ENCODE peak calls at places on chromosomes 16 and 17, in nine cellular contexts. One of them, this sample, is unnamed.
A peak's percentile ranks its signal among the peaks of the same experiment; 100 is the strongest.

GRCh38 chr16:82867425-82867824 is 240.7 kb downstream of the CDH13 start:
- DNase-seq in stimulated activated effector memory CD8-positive, alpha-beta T cell treated with anti-CD3 and anti-CD28 coated beads, Interleukin-12 subunit alpha, Interleukin-12 subunit beta, amount 100 ng/mL, for 72 hours: no peak
- DNase-seq in NCI-H1105 treated with DMSO at 0.1 percent for 48 hours: no peak
- DNase-seq in Calu3: no peak
- DNase-seq in GM06990: no peak
- DNase-seq in activated CD4-positive, alpha-beta T cell treated with anti-CD3 and anti-CD28 coated beads, Interleukin-2, amount 50 U/mL, for 24 hours: no peak
- DNase-seq in left cardiac atrium: no peak
- DNase-seq in MG63: no peak
- DNase-seq in H54: no peak
- DNase-seq in this sample: no peak

GRCh38 chr16:27928542-27928941 is 135.0 kb downstream of the GSG1L start:
- DNase-seq in NCI-H1105 treated with DMSO at 0.1 percent for 48 hours: no peak
- DNase-seq in Calu3: no peak
- DNase-seq in activated CD4-positive, alpha-beta T cell treated with anti-CD3 and anti-CD28 coated beads, Interleukin-2, amount 50 U/mL, for 24 hours: no peak
- DNase-seq in GM06990: no peak
- DNase-seq in MG63: no peak
- DNase-seq in stimulated activated effector memory CD8-positive, alpha-beta T cell treated with anti-CD3 and anti-CD28 coated beads, Interleukin-12 subunit alpha, Interleukin-12 subunit beta, amount 100 ng/mL, for 72 hours: no peak
- DNase-seq in H54: no peak
- DNase-seq in left cardiac atrium: no peak
- DNase-seq in this sample: no peak

GRCh38 chr16:3646348-3646920 is 8.1 kb upstream of the DNASE1 start:
- DNase-seq in GM06990: no peak
- DNase-seq in MG63: no peak
- DNase-seq in Calu3: peak; percentile 78
- DNase-seq in activated CD4-positive, alpha-beta T cell treated with anti-CD3 and anti-CD28 coated beads, Interleukin-2, amount 50 U/mL, for 24 hours: no peak
- DNase-seq in stimulated activated effector memory CD8-positive, alpha-beta T cell treated with anti-CD3 and anti-CD28 coated beads, Interleukin-12 subunit alpha, Interleukin-12 subunit beta, amount 100 ng/mL, for 72 hours: no peak
- DNase-seq in H54: no peak
- DNase-seq in left cardiac atrium: no peak
- DNase-seq in NCI-H1105 treated with DMSO at 0.1 percent for 48 hours: peak; percentile 51
- DNase-seq in this sample: no peak

GRCh38 chr17:42865638-42866094 is 14.7 kb downstream of the AOC3 start:
- DNase-seq in GM06990: no peak
- DNase-seq in NCI-H1105 treated with DMSO at 0.1 percent for 48 hours: no peak
- DNase-seq in MG63: no peak
- DNase-seq in activated CD4-positive, alpha-beta T cell treated with anti-CD3 and anti-CD28 coated beads, Interleukin-2, amount 50 U/mL, for 24 hours: no peak
- DNase-seq in left cardiac atrium: no peak
- DNase-seq in Calu3: no peak
- DNase-seq in stimulated activated effector memory CD8-positive, alpha-beta T cell treated with anti-CD3 and anti-CD28 coated beads, Interleukin-12 subunit alpha, Interleukin-12 subunit beta, amount 100 ng/mL, for 72 hours: no peak
- DNase-seq in H54: no peak
- DNase-seq in this sample: no peak

GRCh38 chr16:23690771-23691482 is 12.2 kb downstream of the PLK1 start:
- DNase-seq in left cardiac atrium: no peak
- DNase-seq in H54: no peak
- DNase-seq in activated CD4-positive, alpha-beta T cell treated with anti-CD3 and anti-CD28 coated beads, Interleukin-2, amount 50 U/mL, for 24 hours: no peak
- DNase-seq in NCI-H1105 treated with DMSO at 0.1 percent for 48 hours: no peak
- DNase-seq in Calu3: no peak
- DNase-seq in GM06990: no peak
- DNase-seq in stimulated activated effector memory CD8-positive, alpha-beta T cell treated with anti-CD3 and anti-CD28 coated beads, Interleukin-12 subunit alpha, Interleukin-12 subunit beta, amount 100 ng/mL, for 72 hours: no peak
- DNase-seq in MG63: no peak
- DNase-seq in this sample: no peak

GRCh38 chr17:44826123-44826790 is 3.8 kb downstream of the GJC1 start:
- DNase-seq in NCI-H1105 treated with DMSO at 0.1 percent for 48 hours: no peak
- DNase-seq in MG63: peak; percentile 85
- DNase-seq in H54: no peak
- DNase-seq in GM06990: no peak
- DNase-seq in left cardiac atrium: no peak
- DNase-seq in Calu3: no peak
- DNase-seq in stimulated activated effector memory CD8-positive, alpha-beta T cell treated with anti-CD3 and anti-CD28 coated beads, Interleukin-12 subunit alpha, Interleukin-12 subunit beta, amount 100 ng/mL, for 72 hours: no peak
- DNase-seq in activated CD4-positive, alpha-beta T cell treated with anti-CD3 and anti-CD28 coated beads, Interleukin-2, amount 50 U/mL, for 24 hours: no peak
- DNase-seq in this sample: no peak

GRCh38 chr17:2685696-2686095 is 25.9 kb downstream of the CLUH start:
- DNase-seq in MG63: no peak
- DNase-seq in stimulated activated effector memory CD8-positive, alpha-beta T cell treated with anti-CD3 and anti-CD28 coated beads, Interleukin-12 subunit alpha, Interleukin-12 subunit beta, amount 100 ng/mL, for 72 hours: no peak
- DNase-seq in GM06990: no peak
- DNase-seq in activated CD4-positive, alpha-beta T cell treated with anti-CD3 and anti-CD28 coated beads, Interleukin-2, amount 50 U/mL, for 24 hours: no peak
- DNase-seq in H54: no peak
- DNase-seq in Calu3: no peak
- DNase-seq in NCI-H1105 treated with DMSO at 0.1 percent for 48 hours: no peak
- DNase-seq in left cardiac atrium: peak; percentile 25
- DNase-seq in this sample: no peak

GRCh38 chr17:12116143-12116542 is 95.5 kb downstream of the MAP2K4 start:
- DNase-seq in MG63: no peak
- DNase-seq in activated CD4-positive, alpha-beta T cell treated with anti-CD3 and anti-CD28 coated beads, Interleukin-2, amount 50 U/mL, for 24 hours: no peak
- DNase-seq in Calu3: no peak
- DNase-seq in stimulated activated effector memory CD8-positive, alpha-beta T cell treated with anti-CD3 and anti-CD28 coated beads, Interleukin-12 subunit alpha, Interleukin-12 subunit beta, amount 100 ng/mL, for 72 hours: no peak
- DNase-seq in NCI-H1105 treated with DMSO at 0.1 percent for 48 hours: no peak
- DNase-seq in H54: no peak
- DNase-seq in GM06990: no peak
- DNase-seq in left cardiac atrium: no peak
- DNase-seq in this sample: no peak

GRCh38 chr17:15349119-15349518 is 7.7 kb upstream of the TEKT3 start:
- DNase-seq in activated CD4-positive, alpha-beta T cell treated with anti-CD3 and anti-CD28 coated beads, Interleukin-2, amount 50 U/mL, for 24 hours: no peak
- DNase-seq in left cardiac atrium: no peak
- DNase-seq in NCI-H1105 treated with DMSO at 0.1 percent for 48 hours: no peak
- DNase-seq in MG63: no peak
- DNase-seq in GM06990: no peak
- DNase-seq in Calu3: no peak
- DNase-seq in stimulated activated effector memory CD8-positive, alpha-beta T cell treated with anti-CD3 and anti-CD28 coated beads, Interleukin-12 subunit alpha, Interleukin-12 subunit beta, amount 100 ng/mL, for 72 hours: no peak
- DNase-seq in H54: no peak
- DNase-seq in this sample: no peak

GRCh38 chr16:2673066-2673999 is 9.0 kb upstream of the KCTD5 start:
- DNase-seq in Calu3: peak; percentile 99
- DNase-seq in stimulated activated effector memory CD8-positive, alpha-beta T cell treated with anti-CD3 and anti-CD28 coated beads, Interleukin-12 subunit alpha, Interleukin-12 subunit beta, amount 100 ng/mL, for 72 hours: peak; percentile 96
- DNase-seq in NCI-H1105 treated with DMSO at 0.1 percent for 48 hours: peak; percentile 76
- DNase-seq in H54: peak; percentile 84
- DNase-seq in left cardiac atrium: peak; percentile 97
- DNase-seq in GM06990: peak; percentile 93
- DNase-seq in activated CD4-positive, alpha-beta T cell treated with anti-CD3 and anti-CD28 coated beads, Interleukin-2, amount 50 U/mL, for 24 hours: peak; percentile 87
- DNase-seq in MG63: peak; percentile 97
- DNase-seq in this sample: peak; percentile 91

GRCh38 chr17:81097134-81097942 is 62.4 kb downstream of the BAIAP2 start:
- DNase-seq in activated CD4-positive, alpha-beta T cell treated with anti-CD3 and anti-CD28 coated beads, Interleukin-2, amount 50 U/mL, for 24 hours: peak; percentile 30
- DNase-seq in MG63: peak; percentile 81
- DNase-seq in NCI-H1105 treated with DMSO at 0.1 percent for 48 hours: no peak
- DNase-seq in left cardiac atrium: peak; percentile 86
- DNase-seq in H54: peak; percentile 85
- DNase-seq in stimulated activated effector memory CD8-positive, alpha-beta T cell treated with anti-CD3 and anti-CD28 coated beads, Interleukin-12 subunit alpha, Interleukin-12 subunit beta, amount 100 ng/mL, for 72 hours: peak; percentile 81
- DNase-seq in GM06990: peak; percentile 35
- DNase-seq in Calu3: peak; percentile 83
- DNase-seq in this sample: peak; percentile 57

GRCh38 chr17:66200685-66201092 is 8.8 kb upstream of the CEP112 start:
- DNase-seq in activated CD4-positive, alpha-beta T cell treated with anti-CD3 and anti-CD28 coated beads, Interleukin-2, amount 50 U/mL, for 24 hours: no peak
- DNase-seq in stimulated activated effector memory CD8-positive, alpha-beta T cell treated with anti-CD3 and anti-CD28 coated beads, Interleukin-12 subunit alpha, Interleukin-12 subunit beta, amount 100 ng/mL, for 72 hours: peak; percentile 50
- DNase-seq in Calu3: peak; percentile 66
- DNase-seq in GM06990: no peak
- DNase-seq in H54: peak; percentile 50
- DNase-seq in NCI-H1105 treated with DMSO at 0.1 percent for 48 hours: peak; percentile 65
- DNase-seq in left cardiac atrium: no peak
- DNase-seq in MG63: peak; percentile 59
- DNase-seq in this sample: no peak

GRCh38 chr16:48564544-48565444 is 45.2 kb downstream of the N4BP1 start:
- DNase-seq in stimulated activated effector memory CD8-positive, alpha-beta T cell treated with anti-CD3 and anti-CD28 coated beads, Interleukin-12 subunit alpha, Interleukin-12 subunit beta, amount 100 ng/mL, for 72 hours: no peak
- DNase-seq in activated CD4-positive, alpha-beta T cell treated with anti-CD3 and anti-CD28 coated beads, Interleukin-2, amount 50 U/mL, for 24 hours: no peak
- DNase-seq in GM06990: no peak
- DNase-seq in Calu3: no peak
- DNase-seq in left cardiac atrium: no peak
- DNase-seq in MG63: no peak
- DNase-seq in H54: no peak
- DNase-seq in NCI-H1105 treated with DMSO at 0.1 percent for 48 hours: no peak
- DNase-seq in this sample: no peak

GRCh38 chr16:89173629-89173921 is 2.0 kb downstream of the CDH15 start:
- DNase-seq in left cardiac atrium: no peak
- DNase-seq in stimulated activated effector memory CD8-positive, alpha-beta T cell treated with anti-CD3 and anti-CD28 coated beads, Interleukin-12 subunit alpha, Interleukin-12 subunit beta, amount 100 ng/mL, for 72 hours: no peak
- DNase-seq in Calu3: no peak
- DNase-seq in MG63: no peak
- DNase-seq in GM06990: no peak
- DNase-seq in activated CD4-positive, alpha-beta T cell treated with anti-CD3 and anti-CD28 coated beads, Interleukin-2, amount 50 U/mL, for 24 hours: no peak
- DNase-seq in NCI-H1105 treated with DMSO at 0.1 percent for 48 hours: no peak
- DNase-seq in H54: no peak
- DNase-seq in this sample: no peak

GRCh38 chr17:4204676-4205075 is 59.1 kb downstream of the ANKFY1 start:
- DNase-seq in GM06990: no peak
- DNase-seq in activated CD4-positive, alpha-beta T cell treated with anti-CD3 and anti-CD28 coated beads, Interleukin-2, amount 50 U/mL, for 24 hours: no peak
- DNase-seq in stimulated activated effector memory CD8-positive, alpha-beta T cell treated with anti-CD3 and anti-CD28 coated beads, Interleukin-12 subunit alpha, Interleukin-12 subunit beta, amount 100 ng/mL, for 72 hours: no peak
- DNase-seq in NCI-H1105 treated with DMSO at 0.1 percent for 48 hours: no peak
- DNase-seq in MG63: peak; percentile 93
- DNase-seq in H54: no peak
- DNase-seq in Calu3: no peak
- DNase-seq in left cardiac atrium: peak; percentile 55
- DNase-seq in this sample: peak; percentile 97

GRCh38 chr17:78568494-78569115 is 8.6 kb downstream of the DNAH17 start:
- DNase-seq in H54: no peak
- DNase-seq in GM06990: no peak
- DNase-seq in NCI-H1105 treated with DMSO at 0.1 percent for 48 hours: no peak
- DNase-seq in stimulated activated effector memory CD8-positive, alpha-beta T cell treated with anti-CD3 and anti-CD28 coated beads, Interleukin-12 subunit alpha, Interleukin-12 subunit beta, amount 100 ng/mL, for 72 hours: no peak
- DNase-seq in left cardiac atrium: no peak
- DNase-seq in activated CD4-positive, alpha-beta T cell treated with anti-CD3 and anti-CD28 coated beads, Interleukin-2, amount 50 U/mL, for 24 hours: no peak
- DNase-seq in Calu3: peak; percentile 30
- DNase-seq in MG63: no peak
- DNase-seq in this sample: no peak

GRCh38 chr16:30979170-30980067 is 5.6 kb upstream of the HSD3B7 start:
- DNase-seq in Calu3: no peak
- DNase-seq in stimulated activated effector memory CD8-positive, alpha-beta T cell treated with anti-CD3 and anti-CD28 coated beads, Interleukin-12 subunit alpha, Interleukin-12 subunit beta, amount 100 ng/mL, for 72 hours: no peak
- DNase-seq in left cardiac atrium: no peak
- DNase-seq in activated CD4-positive, alpha-beta T cell treated with anti-CD3 and anti-CD28 coated beads, Interleukin-2, amount 50 U/mL, for 24 hours: no peak
- DNase-seq in H54: no peak
- DNase-seq in NCI-H1105 treated with DMSO at 0.1 percent for 48 hours: no peak
- DNase-seq in MG63: no peak
- DNase-seq in GM06990: no peak
- DNase-seq in this sample: no peak

GRCh38 chr17:36183001-36183810 is 6.8 kb upstream of the TBC1D3B start:
- DNase-seq in GM06990: no peak
- DNase-seq in stimulated activated effector memory CD8-positive, alpha-beta T cell treated with anti-CD3 and anti-CD28 coated beads, Interleukin-12 subunit alpha, Interleukin-12 subunit beta, amount 100 ng/mL, for 72 hours: peak; percentile 69
- DNase-seq in left cardiac atrium: peak; percentile 79
- DNase-seq in H54: peak; percentile 27
- DNase-seq in MG63: peak; percentile 95
- DNase-seq in Calu3: peak; percentile 16
- DNase-seq in activated CD4-positive, alpha-beta T cell treated with anti-CD3 and anti-CD28 coated beads, Interleukin-2, amount 50 U/mL, for 24 hours: no peak
- DNase-seq in NCI-H1105 treated with DMSO at 0.1 percent for 48 hours: peak; percentile 38
- DNase-seq in this sample: peak; percentile 80

GRCh38 chr16:49635591-49636581 is 220.0 kb downstream of the ZNF423 start:
- DNase-seq in H54: no peak
- DNase-seq in left cardiac atrium: no peak
- DNase-seq in MG63: no peak
- DNase-seq in GM06990: no peak
- DNase-seq in stimulated activated effector memory CD8-positive, alpha-beta T cell treated with anti-CD3 and anti-CD28 coated beads, Interleukin-12 subunit alpha, Interleukin-12 subunit beta, amount 100 ng/mL, for 72 hours: no peak
- DNase-seq in NCI-H1105 treated with DMSO at 0.1 percent for 48 hours: no peak
- DNase-seq in Calu3: no peak
- DNase-seq in activated CD4-positive, alpha-beta T cell treated with anti-CD3 and anti-CD28 coated beads, Interleukin-2, amount 50 U/mL, for 24 hours: no peak
- DNase-seq in this sample: no peak

GRCh38 chr17:42039794-42040763 is 10.3 kb downstream of the C17orf113 start:
- DNase-seq in Calu3: no peak
- DNase-seq in stimulated activated effector memory CD8-positive, alpha-beta T cell treated with anti-CD3 and anti-CD28 coated beads, Interleukin-12 subunit alpha, Interleukin-12 subunit beta, amount 100 ng/mL, for 72 hours: no peak
- DNase-seq in H54: no peak
- DNase-seq in MG63: no peak
- DNase-seq in left cardiac atrium: no peak
- DNase-seq in NCI-H1105 treated with DMSO at 0.1 percent for 48 hours: no peak
- DNase-seq in GM06990: no peak
- DNase-seq in activated CD4-positive, alpha-beta T cell treated with anti-CD3 and anti-CD28 coated beads, Interleukin-2, amount 50 U/mL, for 24 hours: no peak
- DNase-seq in this sample: no peak

GRCh38 chr16:59154295-59154694 is 420.2 kb upstream of the GOT2 start:
- DNase-seq in stimulated activated effector memory CD8-positive, alpha-beta T cell treated with anti-CD3 and anti-CD28 coated beads, Interleukin-12 subunit alpha, Interleukin-12 subunit beta, amount 100 ng/mL, for 72 hours: no peak
- DNase-seq in activated CD4-positive, alpha-beta T cell treated with anti-CD3 and anti-CD28 coated beads, Interleukin-2, amount 50 U/mL, for 24 hours: no peak
- DNase-seq in GM06990: no peak
- DNase-seq in NCI-H1105 treated with DMSO at 0.1 percent for 48 hours: no peak
- DNase-seq in left cardiac atrium: no peak
- DNase-seq in MG63: no peak
- DNase-seq in H54: no peak
- DNase-seq in Calu3: no peak
- DNase-seq in this sample: no peak

GRCh38 chr17:78882546-78883089 is 20.4 kb downstream of the CEP295NL start:
- DNase-seq in activated CD4-positive, alpha-beta T cell treated with anti-CD3 and anti-CD28 coated beads, Interleukin-2, amount 50 U/mL, for 24 hours: no peak
- DNase-seq in left cardiac atrium: no peak
- DNase-seq in GM06990: no peak
- DNase-seq in H54: no peak
- DNase-seq in stimulated activated effector memory CD8-positive, alpha-beta T cell treated with anti-CD3 and anti-CD28 coated beads, Interleukin-12 subunit alpha, Interleukin-12 subunit beta, amount 100 ng/mL, for 72 hours: no peak
- DNase-seq in Calu3: no peak
- DNase-seq in MG63: no peak
- DNase-seq in NCI-H1105 treated with DMSO at 0.1 percent for 48 hours: no peak
- DNase-seq in this sample: no peak

GRCh38 chr16:30951193-30951592 is 2.3 kb downstream of the ORAI3 start:
- DNase-seq in Calu3: no peak
- DNase-seq in left cardiac atrium: no peak
- DNase-seq in MG63: no peak
- DNase-seq in GM06990: no peak
- DNase-seq in stimulated activated effector memory CD8-positive, alpha-beta T cell treated with anti-CD3 and anti-CD28 coated beads, Interleukin-12 subunit alpha, Interleukin-12 subunit beta, amount 100 ng/mL, for 72 hours: no peak
- DNase-seq in activated CD4-positive, alpha-beta T cell treated with anti-CD3 and anti-CD28 coated beads, Interleukin-2, amount 50 U/mL, for 24 hours: no peak
- DNase-seq in H54: no peak
- DNase-seq in NCI-H1105 treated with DMSO at 0.1 percent for 48 hours: no peak
- DNase-seq in this sample: no peak

GRCh38 chr16:56269824-56270684 is 78.8 kb downstream of the GNAO1 start:
- DNase-seq in stimulated activated effector memory CD8-positive, alpha-beta T cell treated with anti-CD3 and anti-CD28 coated beads, Interleukin-12 subunit alpha, Interleukin-12 subunit beta, amount 100 ng/mL, for 72 hours: no peak
- DNase-seq in H54: no peak
- DNase-seq in activated CD4-positive, alpha-beta T cell treated with anti-CD3 and anti-CD28 coated beads, Interleukin-2, amount 50 U/mL, for 24 hours: no peak
- DNase-seq in MG63: peak; percentile 33
- DNase-seq in left cardiac atrium: peak; percentile 61
- DNase-seq in Calu3: no peak
- DNase-seq in NCI-H1105 treated with DMSO at 0.1 percent for 48 hours: no peak
- DNase-seq in GM06990: no peak
- DNase-seq in this sample: peak; percentile 56

GRCh38 chr17:74201250-74201649 is 2.2 kb upstream of the RPL38 start:
- DNase-seq in GM06990: no peak
- DNase-seq in NCI-H1105 treated with DMSO at 0.1 percent for 48 hours: peak; percentile 81
- DNase-seq in H54: no peak
- DNase-seq in MG63: peak; percentile 50
- DNase-seq in left cardiac atrium: no peak
- DNase-seq in Calu3: no peak
- DNase-seq in stimulated activated effector memory CD8-positive, alpha-beta T cell treated with anti-CD3 and anti-CD28 coated beads, Interleukin-12 subunit alpha, Interleukin-12 subunit beta, amount 100 ng/mL, for 72 hours: no peak
- DNase-seq in activated CD4-positive, alpha-beta T cell treated with anti-CD3 and anti-CD28 coated beads, Interleukin-2, amount 50 U/mL, for 24 hours: no peak
- DNase-seq in this sample: no peak

GRCh38 chr17:73290399-73291259 is 21.2 kb downstream of the CDC42EP4 start:
- DNase-seq in H54: no peak
- DNase-seq in left cardiac atrium: no peak
- DNase-seq in Calu3: no peak
- DNase-seq in activated CD4-positive, alpha-beta T cell treated with anti-CD3 and anti-CD28 coated beads, Interleukin-2, amount 50 U/mL, for 24 hours: no peak
- DNase-seq in MG63: no peak
- DNase-seq in GM06990: no peak
- DNase-seq in NCI-H1105 treated with DMSO at 0.1 percent for 48 hours: no peak
- DNase-seq in stimulated activated effector memory CD8-positive, alpha-beta T cell treated with anti-CD3 and anti-CD28 coated beads, Interleukin-12 subunit alpha, Interleukin-12 subunit beta, amount 100 ng/mL, for 72 hours: no peak
- DNase-seq in this sample: no peak

GRCh38 chr16:73202176-73202729 is 154.3 kb upstream of the ZFHX3 start:
- DNase-seq in NCI-H1105 treated with DMSO at 0.1 percent for 48 hours: no peak
- DNase-seq in Calu3: no peak
- DNase-seq in left cardiac atrium: peak; percentile 22
- DNase-seq in stimulated activated effector memory CD8-positive, alpha-beta T cell treated with anti-CD3 and anti-CD28 coated beads, Interleukin-12 subunit alpha, Interleukin-12 subunit beta, amount 100 ng/mL, for 72 hours: no peak
- DNase-seq in H54: no peak
- DNase-seq in MG63: peak; percentile 86
- DNase-seq in activated CD4-positive, alpha-beta T cell treated with anti-CD3 and anti-CD28 coated beads, Interleukin-2, amount 50 U/mL, for 24 hours: no peak
- DNase-seq in GM06990: no peak
- DNase-seq in this sample: peak; percentile 69

GRCh38 chr16:73151225-73151624 is 103.3 kb upstream of the ZFHX3 start:
- DNase-seq in MG63: no peak
- DNase-seq in Calu3: no peak
- DNase-seq in H54: no peak
- DNase-seq in left cardiac atrium: no peak
- DNase-seq in stimulated activated effector memory CD8-positive, alpha-beta T cell treated with anti-CD3 and anti-CD28 coated beads, Interleukin-12 subunit alpha, Interleukin-12 subunit beta, amount 100 ng/mL, for 72 hours: no peak
- DNase-seq in GM06990: no peak
- DNase-seq in NCI-H1105 treated with DMSO at 0.1 percent for 48 hours: no peak
- DNase-seq in activated CD4-positive, alpha-beta T cell treated with anti-CD3 and anti-CD28 coated beads, Interleukin-2, amount 50 U/mL, for 24 hours: no peak
- DNase-seq in this sample: no peak

GRCh38 chr16:20744922-20745440 is 3.4 kb upstream of the THUMPD1 start:
- DNase-seq in H54: no peak
- DNase-seq in MG63: no peak
- DNase-seq in Calu3: no peak
- DNase-seq in left cardiac atrium: no peak
- DNase-seq in stimulated activated effector memory CD8-positive, alpha-beta T cell treated with anti-CD3 and anti-CD28 coated beads, Interleukin-12 subunit alpha, Interleukin-12 subunit beta, amount 100 ng/mL, for 72 hours: no peak
- DNase-seq in NCI-H1105 treated with DMSO at 0.1 percent for 48 hours: no peak
- DNase-seq in GM06990: no peak
- DNase-seq in activated CD4-positive, alpha-beta T cell treated with anti-CD3 and anti-CD28 coated beads, Interleukin-2, amount 50 U/mL, for 24 hours: no peak
- DNase-seq in this sample: no peak

GRCh38 chr16:57797526-57798266 is 4.6 kb downstream of the KIFC3 start:
- DNase-seq in Calu3: peak; percentile 88
- DNase-seq in MG63: no peak
- DNase-seq in stimulated activated effector memory CD8-positive, alpha-beta T cell treated with anti-CD3 and anti-CD28 coated beads, Interleukin-12 subunit alpha, Interleukin-12 subunit beta, amount 100 ng/mL, for 72 hours: no peak
- DNase-seq in left cardiac atrium: no peak
- DNase-seq in GM06990: no peak
- DNase-seq in NCI-H1105 treated with DMSO at 0.1 percent for 48 hours: no peak
- DNase-seq in activated CD4-positive, alpha-beta T cell treated with anti-CD3 and anti-CD28 coated beads, Interleukin-2, amount 50 U/mL, for 24 hours: no peak
- DNase-seq in H54: no peak
- DNase-seq in this sample: no peak

GRCh38 chr16:49453001-49453400 is 79.4 kb downstream of the C16orf78 start:
- DNase-seq in Calu3: no peak
- DNase-seq in stimulated activated effector memory CD8-positive, alpha-beta T cell treated with anti-CD3 and anti-CD28 coated beads, Interleukin-12 subunit alpha, Interleukin-12 subunit beta, amount 100 ng/mL, for 72 hours: no peak
- DNase-seq in NCI-H1105 treated with DMSO at 0.1 percent for 48 hours: no peak
- DNase-seq in H54: no peak
- DNase-seq in MG63: no peak
- DNase-seq in left cardiac atrium: no peak
- DNase-seq in GM06990: no peak
- DNase-seq in activated CD4-positive, alpha-beta T cell treated with anti-CD3 and anti-CD28 coated beads, Interleukin-2, amount 50 U/mL, for 24 hours: no peak
- DNase-seq in this sample: no peak

This sample was measured in amniotic stem cell.